ENCODE peak calls at places on chromosome 21, in six cellular contexts. One of them, this sample, is unnamed.
A peak's percentile ranks its signal among the peaks of the same experiment; 100 is the strongest.

GRCh38 chr21:15023782-15024181 is 41.0 kb downstream of the NRIP1 start:
- DNase-seq in fibroblast of pulmonary artery: no peak
- DNase-seq in coronary artery: no peak
- DNase-seq in uterus: no peak
- DNase-seq in neural crest cell: no peak
- DNase-seq in fibroblast of lung: no peak
- DNase-seq in this sample: no peak

GRCh38 chr21:43927591-43928229 is 62.7 kb downstream of the AGPAT3 start:
- DNase-seq in uterus: no peak
- DNase-seq in neural crest cell: no peak
- DNase-seq in coronary artery: no peak
- DNase-seq in fibroblast of lung: no peak
- DNase-seq in fibroblast of pulmonary artery: no peak
- DNase-seq in this sample: no peak

GRCh38 chr21:43812957-43813730 is 23.8 kb downstream of the RRP1 start:
- DNase-seq in coronary artery: no peak
- DNase-seq in fibroblast of lung: no peak
- DNase-seq in uterus: no peak
- DNase-seq in neural crest cell: no peak
- DNase-seq in fibroblast of pulmonary artery: no peak
- DNase-seq in this sample: no peak

GRCh38 chr21:26148834-26149354 is 21.7 kb downstream of the APP start:
- DNase-seq in fibroblast of lung: peak; percentile 74
- DNase-seq in coronary artery: no peak
- DNase-seq in neural crest cell: no peak
- DNase-seq in uterus: no peak
- DNase-seq in fibroblast of pulmonary artery: peak; percentile 73
- DNase-seq in this sample: no peak

GRCh38 chr21:14353712-14354111 is 29.2 kb downstream of the HSPA13 start:
- DNase-seq in coronary artery: no peak
- DNase-seq in neural crest cell: no peak
- DNase-seq in uterus: no peak
- DNase-seq in fibroblast of lung: no peak
- DNase-seq in fibroblast of pulmonary artery: no peak
- DNase-seq in this sample: no peak

GRCh38 chr21:45129231-45129923 is 55.0 kb downstream of the ADARB1 start:
- DNase-seq in coronary artery: peak; percentile 79
- DNase-seq in neural crest cell: no peak
- DNase-seq in fibroblast of pulmonary artery: no peak
- DNase-seq in uterus: no peak
- DNase-seq in fibroblast of lung: no peak
- DNase-seq in this sample: no peak

GRCh38 chr21:33949516-33950424 is 34.2 kb upstream of the ATP5PO start:
- DNase-seq in uterus: no peak
- DNase-seq in fibroblast of lung: no peak
- DNase-seq in neural crest cell: no peak
- DNase-seq in coronary artery: no peak
- DNase-seq in fibroblast of pulmonary artery: no peak
- DNase-seq in this sample: no peak

GRCh38 chr21:40191196-40191595 is 324.0 kb downstream of the PCP4 start:
- DNase-seq in coronary artery: no peak
- DNase-seq in fibroblast of pulmonary artery: no peak
- DNase-seq in uterus: no peak
- DNase-seq in neural crest cell: no peak
- DNase-seq in fibroblast of lung: no peak
- DNase-seq in this sample: no peak

GRCh38 chr21:43308511-43309283 is 118.2 kb downstream of the SIK1 start:
- DNase-seq in fibroblast of lung: no peak
- DNase-seq in neural crest cell: no peak
- DNase-seq in uterus: no peak
- DNase-seq in coronary artery: no peak
- DNase-seq in fibroblast of pulmonary artery: no peak
- DNase-seq in this sample: no peak

GRCh38 chr21:33799378-33800090 is 116.1 kb downstream of the ATP5PO start:
- DNase-seq in fibroblast of lung: peak; percentile 47
- DNase-seq in neural crest cell: no peak
- DNase-seq in fibroblast of pulmonary artery: peak; percentile 29
- DNase-seq in uterus: no peak
- DNase-seq in coronary artery: no peak
- DNase-seq in this sample: no peak

GRCh38 chr21:45522986-45523385 is 19.3 kb downstream of the SLC19A1 start:
- DNase-seq in fibroblast of lung: no peak
- DNase-seq in fibroblast of pulmonary artery: no peak
- DNase-seq in uterus: no peak
- DNase-seq in coronary artery: no peak
- DNase-seq in neural crest cell: no peak
- DNase-seq in this sample: no peak

GRCh38 chr21:34120867-34121266 is 47.5 kb downstream of the MRPS6 start:
- DNase-seq in fibroblast of lung: no peak
- DNase-seq in neural crest cell: no peak
- DNase-seq in coronary artery: no peak
- DNase-seq in uterus: no peak
- DNase-seq in fibroblast of pulmonary artery: no peak
- DNase-seq in this sample: no peak

GRCh38 chr21:43323244-43324005 is 103.5 kb downstream of the SIK1 start:
- DNase-seq in neural crest cell: no peak
- DNase-seq in uterus: peak; percentile 30
- DNase-seq in fibroblast of lung: no peak
- DNase-seq in fibroblast of pulmonary artery: no peak
- DNase-seq in coronary artery: no peak
- DNase-seq in this sample: no peak

GRCh38 chr21:25573409-25574206 is 33.7 kb downstream of the MRPL39 start:
- DNase-seq in uterus: no peak
- DNase-seq in fibroblast of lung: peak; percentile 82
- DNase-seq in fibroblast of pulmonary artery: peak; percentile 81
- DNase-seq in coronary artery: no peak
- DNase-seq in neural crest cell: no peak
- DNase-seq in this sample: no peak

GRCh38 chr21:31220567-31220966 is 123.5 kb downstream of the TIAM1 start:
- DNase-seq in neural crest cell: no peak
- DNase-seq in coronary artery: no peak
- DNase-seq in fibroblast of pulmonary artery: peak; percentile 35
- DNase-seq in fibroblast of lung: peak; percentile 26
- DNase-seq in uterus: no peak
- DNase-seq in this sample: no peak

GRCh38 chr21:45988366-45989347 is 7.1 kb downstream of the COL6A1 start:
- DNase-seq in uterus: peak; percentile 14
- DNase-seq in fibroblast of lung: no peak
- DNase-seq in fibroblast of pulmonary artery: no peak
- DNase-seq in neural crest cell: no peak
- DNase-seq in coronary artery: peak; percentile 66
- DNase-seq in this sample: peak; percentile 4

GRCh38 chr21:33199516-33200217 is 30.1 kb upstream of the IFNAR2 start:
- DNase-seq in fibroblast of pulmonary artery: peak; percentile 96
- DNase-seq in uterus: peak; percentile 73
- DNase-seq in coronary artery: no peak
- DNase-seq in fibroblast of lung: peak; percentile 95
- DNase-seq in neural crest cell: peak; percentile 66
- DNase-seq in this sample: peak; percentile 78

GRCh38 chr21:45386728-45387371 is 18.1 kb upstream of the COL18A1 start:
- DNase-seq in uterus: peak; percentile 90
- DNase-seq in neural crest cell: no peak
- DNase-seq in fibroblast of lung: peak; percentile 97
- DNase-seq in coronary artery: no peak
- DNase-seq in fibroblast of pulmonary artery: peak; percentile 89
- DNase-seq in this sample: peak; percentile 47

GRCh38 chr21:45067462-45068285 is 6.7 kb upstream of the ADARB1 start:
- DNase-seq in fibroblast of lung: no peak
- DNase-seq in uterus: no peak
- DNase-seq in coronary artery: no peak
- DNase-seq in fibroblast of pulmonary artery: no peak
- DNase-seq in neural crest cell: no peak
- DNase-seq in this sample: no peak

GRCh38 chr21:26842300-26842699 is 2.9 kb downstream of the ADAMTS1 start:
- DNase-seq in neural crest cell: no peak
- DNase-seq in uterus: no peak
- DNase-seq in fibroblast of pulmonary artery: peak; percentile 69
- DNase-seq in fibroblast of lung: peak; percentile 61
- DNase-seq in coronary artery: no peak
- DNase-seq in this sample: no peak

GRCh38 chr21:27693376-27693775 is 726.5 kb upstream of the ADAMTS5 start:
- DNase-seq in uterus: no peak
- DNase-seq in neural crest cell: no peak
- DNase-seq in fibroblast of lung: peak; percentile 42
- DNase-seq in fibroblast of pulmonary artery: peak; percentile 49
- DNase-seq in coronary artery: no peak
- DNase-seq in this sample: no peak

GRCh38 chr21:35511298-35512162 is 462.4 kb upstream of the RUNX1 start:
- DNase-seq in neural crest cell: no peak
- DNase-seq in fibroblast of lung: peak; percentile 37
- DNase-seq in fibroblast of pulmonary artery: peak; percentile 56
- DNase-seq in uterus: no peak
- DNase-seq in coronary artery: no peak
- DNase-seq in this sample: no peak

GRCh38 chr21:35509004-35509704 is 460.1 kb upstream of the RUNX1 start:
- DNase-seq in neural crest cell: no peak
- DNase-seq in uterus: no peak
- DNase-seq in fibroblast of pulmonary artery: peak; percentile 13
- DNase-seq in fibroblast of lung: no peak
- DNase-seq in coronary artery: no peak
- DNase-seq in this sample: no peak

GRCh38 chr21:35510294-35510693 is 461.2 kb upstream of the RUNX1 start:
- DNase-seq in fibroblast of lung: no peak
- DNase-seq in neural crest cell: no peak
- DNase-seq in coronary artery: no peak
- DNase-seq in fibroblast of pulmonary artery: no peak
- DNase-seq in uterus: no peak
- DNase-seq in this sample: no peak

GRCh38 chr21:35506352-35506751 is 457.2 kb upstream of the RUNX1 start:
- DNase-seq in fibroblast of lung: peak; percentile 56
- DNase-seq in neural crest cell: no peak
- DNase-seq in uterus: no peak
- DNase-seq in coronary artery: no peak
- DNase-seq in fibroblast of pulmonary artery: no peak
- DNase-seq in this sample: no peak

DNA sequence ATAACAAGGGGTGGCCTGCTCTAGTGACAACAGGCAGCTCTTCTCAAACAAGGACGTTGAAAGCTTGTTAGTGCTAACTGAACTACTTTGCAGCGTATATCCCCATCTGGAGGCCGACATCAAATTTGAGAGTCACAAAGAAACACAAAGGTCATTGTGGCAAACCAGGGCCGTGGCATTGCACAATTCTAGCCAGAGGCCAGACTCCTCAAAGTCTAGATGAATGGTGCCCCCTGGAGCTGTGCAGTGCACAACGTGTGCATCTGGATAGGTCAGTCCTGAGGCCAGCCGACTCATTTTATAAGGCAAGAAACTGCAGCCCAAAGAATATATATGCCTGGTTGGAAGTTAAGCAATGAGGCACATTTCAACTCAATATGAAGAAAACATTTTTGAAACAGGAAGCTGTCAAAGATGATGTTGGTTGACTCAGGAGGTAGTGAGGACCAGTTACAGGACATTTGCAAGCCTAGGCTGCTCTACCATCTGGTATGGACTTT is 459.3 kb upstream of the RUNX1 start:
- DNase-seq in fibroblast of pulmonary artery: peak; percentile 91
- DNase-seq in coronary artery: no peak
- DNase-seq in uterus: peak; percentile 18
- DNase-seq in neural crest cell: peak; percentile 23
- DNase-seq in fibroblast of lung: peak; percentile 93
- DNase-seq in this sample: peak; percentile 63
- TF ChIP-seq CTCF in fibroblast of pulmonary artery: peak; percentile 47
- TF ChIP-seq CTCF in coronary artery: no peak
- TF ChIP-seq CTCF in uterus: no peak
- TF ChIP-seq CTCF in neural crest cell: peak; percentile 34
- TF ChIP-seq CTCF in fibroblast of lung: peak; percentile 18
- TF ChIP-seq CTCF in this sample: no peak

DNA sequence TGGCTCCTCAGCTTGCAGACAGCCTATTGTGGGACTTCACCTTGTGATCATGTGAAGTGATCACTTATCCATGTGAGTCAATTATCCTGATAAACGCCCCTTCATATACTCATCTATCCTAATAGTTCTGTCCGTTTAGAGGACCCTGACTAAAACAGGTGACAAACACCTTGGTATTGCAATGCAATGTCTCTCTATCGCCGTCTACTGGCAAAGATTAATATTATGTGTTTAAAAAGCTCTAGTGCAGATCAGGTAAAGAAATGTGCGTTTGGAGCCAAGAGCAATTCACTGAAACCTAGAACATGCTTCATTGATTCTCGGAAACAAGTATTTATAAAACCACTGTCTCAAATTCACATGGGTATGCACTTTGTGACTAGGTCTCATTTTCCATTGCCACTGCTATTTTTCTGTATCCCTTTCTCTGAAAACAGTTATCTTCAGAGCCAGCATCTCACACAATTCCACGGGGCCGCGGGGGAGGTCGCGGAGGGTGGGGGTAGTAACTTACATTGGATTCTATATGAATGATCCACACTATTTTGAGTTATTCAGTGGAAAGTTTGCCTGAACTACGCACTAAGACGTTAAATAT is 554.6 kb upstream of the NCAM2 start:
- DNase-seq in uterus: no peak
- DNase-seq in coronary artery: no peak
- DNase-seq in fibroblast of lung: no peak
- DNase-seq in neural crest cell: no peak
- DNase-seq in fibroblast of pulmonary artery: no peak
- DNase-seq in this sample: no peak
- TF ChIP-seq CTCF in uterus: no peak
- TF ChIP-seq CTCF in coronary artery: no peak
- TF ChIP-seq CTCF in fibroblast of lung: no peak
- TF ChIP-seq CTCF in neural crest cell: peak; percentile 75
- TF ChIP-seq CTCF in fibroblast of pulmonary artery: peak; percentile 2
- TF ChIP-seq CTCF in this sample: peak; percentile 92

GRCh38 chr21:17146426-17146825 is 366.4 kb upstream of the CXADR start:
- DNase-seq in fibroblast of pulmonary artery: no peak
- DNase-seq in coronary artery: no peak
- DNase-seq in fibroblast of lung: no peak
- DNase-seq in neural crest cell: no peak
- DNase-seq in uterus: no peak
- DNase-seq in this sample: no peak
- TF ChIP-seq CTCF in fibroblast of pulmonary artery: no peak
- TF ChIP-seq CTCF in coronary artery: no peak
- TF ChIP-seq CTCF in fibroblast of lung: no peak
- TF ChIP-seq CTCF in neural crest cell: no peak
- TF ChIP-seq CTCF in uterus: no peak
- TF ChIP-seq CTCF in this sample: no peak

GRCh38 chr21:17900281-17900989 is 81.3 kb upstream of the C21orf91 start:
- DNase-seq in fibroblast of pulmonary artery: no peak
- DNase-seq in neural crest cell: no peak
- DNase-seq in fibroblast of lung: no peak
- DNase-seq in coronary artery: no peak
- DNase-seq in uterus: no peak
- DNase-seq in this sample: no peak

GRCh38 chr21:17903929-17904639 is 84.9 kb upstream of the C21orf91 start:
- DNase-seq in coronary artery: no peak
- DNase-seq in uterus: peak; percentile 35
- DNase-seq in fibroblast of lung: no peak
- DNase-seq in fibroblast of pulmonary artery: no peak
- DNase-seq in neural crest cell: no peak
- DNase-seq in this sample: no peak

GRCh38 chr21:17901458-17902092 is 82.4 kb upstream of the C21orf91 start:
- DNase-seq in neural crest cell: no peak
- DNase-seq in uterus: no peak
- DNase-seq in fibroblast of lung: no peak
- DNase-seq in fibroblast of pulmonary artery: no peak
- DNase-seq in coronary artery: no peak
- DNase-seq in this sample: no peak

GRCh38 chr21:17900990-17901385 is 81.8 kb upstream of the C21orf91 start:
- DNase-seq in fibroblast of lung: no peak
- DNase-seq in coronary artery: no peak
- DNase-seq in fibroblast of pulmonary artery: no peak
- DNase-seq in uterus: no peak
- DNase-seq in neural crest cell: no peak
- DNase-seq in this sample: no peak

GRCh38 chr21:17903029-17903806 is 84.1 kb upstream of the C21orf91 start:
- DNase-seq in neural crest cell: no peak
- DNase-seq in fibroblast of pulmonary artery: peak; percentile 65
- DNase-seq in fibroblast of lung: peak; percentile 73
- DNase-seq in coronary artery: no peak
- DNase-seq in uterus: no peak
- DNase-seq in this sample: no peak
- TF ChIP-seq CTCF in neural crest cell: peak; percentile 58
- TF ChIP-seq CTCF in fibroblast of pulmonary artery: no peak
- TF ChIP-seq CTCF in fibroblast of lung: no peak
- TF ChIP-seq CTCF in coronary artery: no peak
- TF ChIP-seq CTCF in uterus: no peak
- TF ChIP-seq CTCF in this sample: peak; percentile 45